ENCODE peak calls at places on chromosomes 3 and 15, in eight cellular contexts. B is suprapubic skin, I is vagina, J is neural progenitor cell, P is IMR-90, H is MM.1S, T is Panc1, E is GM06990. N is an unnamed sample.

GRCh38 chr3:149701206-149701976 is 43.6 kb upstream of the WWTR1 start:
- DNase-seq in B (no peak), I (no peak), J (no peak), P (no peak), H (no peak), T (no peak), E (no peak), N (no peak)

GRCh38 chr15:69474291-69474690 is 21.7 kb downstream of the RPLP1 start:
- DNase-seq in B (no peak), I (no peak), J (no peak), P (peak; percentile 74), H (no peak), T (no peak), E (no peak), N (peak; percentile 79)

GRCh38 chr15:61661791-61662190 is 398.5 kb downstream of the VPS13C start:
- DNase-seq in B (no peak), I (peak; percentile 84), J (no peak), P (no peak), H (no peak), T (no peak), E (no peak), N (peak; percentile 28)

GRCh38 chr3:99439892-99440291 is 198.5 kb upstream of the COL8A1 start:
- DNase-seq in B (no peak), I (no peak), J (peak; percentile 64), P (no peak), H (no peak), T (no peak), E (no peak), N (no peak)

GRCh38 chr15:33440911-33441310 is 130.1 kb downstream of the RYR3 start:
- DNase-seq in B (no peak), I (no peak), J (no peak), P (no peak), H (no peak), T (no peak), E (no peak), N (no peak)

GRCh38 chr15:74794248-74794969 is 12.5 kb downstream of the CSK start:
- DNase-seq in B (no peak), I (no peak), J (no peak), P (no peak), H (no peak), T (no peak), E (no peak), N (peak; percentile 47)

GRCh38 chr3:16618721-16619120 is 13.5 kb upstream of the DAZL start:
- DNase-seq in B (no peak), I (no peak), J (no peak), P (peak; percentile 16), H (no peak), T (no peak), E (no peak), N (peak; percentile 58)

GRCh38 chr3:55746808-55747413 is 259.8 kb upstream of the WNT5A start:
- DNase-seq in B (no peak), I (no peak), J (no peak), P (peak; percentile 17), H (peak; percentile 28), T (no peak), E (no peak), N (peak; percentile 22)

GRCh38 chr3:183087184-183087583 is 12.1 kb downstream of the MCCC1 start:
- DNase-seq in B (no peak), I (no peak), J (no peak), P (no peak), H (no peak), T (no peak), E (no peak), N (no peak)

GRCh38 chr3:183080628-183081027 is 18.7 kb downstream of the MCCC1 start:
- DNase-seq in B (no peak), I (no peak), J (no peak), P (no peak), H (no peak), T (no peak), E (no peak), N (no peak)

GRCh38 chr3:183085634-183086390 is 13.5 kb downstream of the MCCC1 start:
- DNase-seq in B (no peak), I (no peak), J (peak; percentile 78), P (peak; percentile 72), H (no peak), T (no peak), E (no peak), N (peak; percentile 15)

GRCh38 chr3:183082355-183082915 is 16.9 kb downstream of the MCCC1 start:
- DNase-seq in B (no peak), I (no peak), J (no peak), P (no peak), H (no peak), T (no peak), E (no peak), N (no peak)

GRCh38 chr3:183081459-183082183 is 17.7 kb downstream of the MCCC1 start:
- DNase-seq in B (no peak), I (no peak), J (no peak), P (no peak), H (no peak), T (no peak), E (no peak), N (no peak)
- TF ChIP-seq CTCF in B (no peak), I (no peak), J (no peak), P (no peak), H (no peak), T (no peak), E (no peak), N (no peak)

GRCh38 chr3:170867552-170867951 is 2.4 kb downstream of the RPL22L1 start:
- DNase-seq in B (no peak), I (no peak), J (no peak), P (no peak), H (no peak), T (no peak), E (no peak), N (no peak)
- H3K4me3 ChIP-seq in B (no peak overlapping the region), I (no peak overlapping the region), J (peak overlapping the region; percentile 79), P (no peak overlapping the region), H (peak overlapping the region; percentile 47), T (peak overlapping the region; percentile 99), E (peak overlapping the region; percentile 99), N (no peak overlapping the region)

GRCh38 chr15:83498374-83498773 is 51.2 kb downstream of the SH3GL3 start:
- DNase-seq in B (no peak), I (no peak), J (no peak), P (no peak), H (no peak), T (no peak), E (no peak), N (no peak)
- H3K27me3 ChIP-seq in B (no peaks in the 10 kb centered on the region), I (no peaks in the 10 kb centered on the region), J (no peaks in the 10 kb centered on the region), P (no peaks in the 10 kb centered on the region), H (no peaks in the 10 kb centered on the region), T (no peaks in the 10 kb centered on the region), E (no peaks in the 10 kb centered on the region), N (no peaks in the 10 kb centered on the region)

DNA sequence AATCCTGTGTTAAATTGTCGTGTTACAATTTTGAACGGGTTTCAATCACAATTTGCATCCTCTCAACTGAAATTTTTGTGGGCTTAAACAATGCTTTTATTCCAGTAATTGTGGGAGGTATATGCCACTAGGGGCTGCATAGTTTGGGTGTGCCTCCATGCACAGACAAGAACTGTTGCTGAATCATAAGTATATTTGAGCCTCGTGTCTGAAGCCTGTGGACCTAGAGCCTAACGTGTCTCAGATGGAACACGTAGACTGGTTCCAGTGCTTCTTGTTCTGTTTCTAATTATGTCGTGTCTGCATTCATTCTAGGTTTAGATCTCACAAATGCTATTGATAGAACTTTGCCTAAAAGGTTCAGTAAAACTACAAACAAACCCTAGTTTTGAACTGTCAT is 363.4 kb downstream of the RBMS3 start:
- DNase-seq in B (no peak), I (no peak), J (no peak), P (no peak), H (no peak), T (no peak), E (no peak), N (no peak)
- TF ChIP-seq CTCF in B (no peak), I (no peak), J (no peak), P (no peak), H (no peak), T (no peak), E (no peak), N (no peak)

GRCh38 chr15:101724675-101725005 is 367 bp upstream of the TARS3 start:
- DNase-seq in B (no peak), I (no peak), J (no peak), P (no peak), H (no peak), T (no peak), E (no peak), N (no peak)
- H3K4me3 ChIP-seq in B (peak overlapping the region; percentile 79), I (peak overlapping the region; percentile 82), J (no peak overlapping the region), P (peak overlapping the region; percentile 6), H (peak overlapping the region; percentile 26), T (peak overlapping the region; percentile 55), E (no peak overlapping the region), N (no peak overlapping the region)

N was measured in bronchial epithelial cell.